ENCODE peak calls at places on chromosomes 6 and 20, in six cellular contexts. P is WTC11, L is GM04504, G is NCI-H345, R is foreskin melanocyte, B is iris pigment epithelial cell. K is an unnamed sample.

GRCh38 chr20:20267685-20268429 is 100.0 kb upstream of the INSM1 start:
- DNase-seq in L (no peak), P (peak), G (no peak), B (no peak), R (no peak), K (no peak)

GRCh38 chr6:53834134-53834533 is 39.3 kb downstream of the LRRC1 start:
- DNase-seq in R (no peak), L (no peak), G (no peak), P (no peak), B (peak), K (no peak)

GRCh38 chr6:153003294-153003645 is 761 bp upstream of the MTRF1L start:
- DNase-seq in R (no peak), B (no peak), P (no peak), L (no peak), G (peak), K (no peak)

GRCh38 chr20:62642666-62643520 is 590 bp downstream of the SLCO4A1 start:
- DNase-seq in R (peak), L (no peak), P (peak), G (peak), B (peak), K (no peak)

GRCh38 chr6:27279513-27280063 is 32.1 kb downstream of the PRSS16 start:
- DNase-seq in L (no peak), B (no peak), G (peak), P (peak), R (no peak), K (no peak)

GRCh38 chr6:37485259-37485658 is 14.4 kb downstream of the CCDC167 start:
- DNase-seq in G (no peak), P (peak), L (no peak), B (no peak), R (no peak), K (no peak)

GRCh38 chr6:125346926-125347563 is 45.3 kb upstream of the HDDC2 start:
- DNase-seq in P (no peak), G (no peak), B (no peak), R (no peak), L (no peak), K (no peak)

GRCh38 chr20:36441416-36441815 is 99.9 kb upstream of the MYL9 start:
- DNase-seq in G (peak), P (no peak), B (no peak), R (no peak), L (no peak), K (no peak)

GRCh38 chr6:37699138-37699766 is 1.6 kb upstream of the MDGA1 start:
- DNase-seq in G (peak), L (no peak), R (no peak), B (no peak), P (no peak), K (no peak)

GRCh38 chr6:30129818-30130679 is 5.9 kb upstream of the TRIM40 start:
- DNase-seq in L (no peak), P (no peak), R (no peak), G (no peak), B (no peak), K (no peak)

GRCh38 chr6:116386581-116387299 is 16.0 kb downstream of the DSE start:
- DNase-seq in P (no peak), L (no peak), R (no peak), B (peak), G (no peak), K (no peak)

GRCh38 chr6:115843945-115844344 is 216.7 kb downstream of the FRK start:
- DNase-seq in B (no peak), L (no peak), P (no peak), G (no peak), R (no peak), K (no peak)

K was measured in left ventricle myocardium inferior.